ENCODE peak calls at places on chromosome 16, in five cellular contexts. V is astrocyte of the spinal cord, R is RCC 7860, T is RWPE2, Q is ELR. B is an unnamed sample.

GRCh38 chr16:69088684-69089083 is 16.8 kb upstream of the HAS3 start:
- DNase-seq in R (no peak), T (no peak), V (no peak), Q (no peak), B (no peak)

GRCh38 chr16:30482366-30482765 is 9.8 kb downstream of the ITGAL start:
- DNase-seq in R (no peak), Q (peak), T (no peak), V (no peak), B (no peak)

GRCh38 chr16:53482123-53482522 is 20.9 kb downstream of the AKTIP start:
- DNase-seq in T (no peak), Q (peak), R (no peak), V (no peak), B (no peak)

GRCh38 chr16:35795361-35796029 is 2336.1 kb downstream of the TP53TG3F start:
- DNase-seq in Q (no peak), T (no peak), R (no peak), V (no peak), B (no peak)

GRCh38 chr16:3223913-3224515 is 10.9 kb downstream of the ZNF200 start:
- DNase-seq in T (no peak), R (no peak), V (peak), Q (peak), B (no peak)

GRCh38 chr16:10922328-10923145 is 19.7 kb downstream of the DEXI start:
- DNase-seq in T (no peak), V (no peak), R (no peak), Q (peak), B (peak)

GRCh38 chr16:14564323-14564722 is 65.7 kb downstream of the PARN start:
- DNase-seq in R (no peak), V (no peak), T (no peak), Q (no peak), B (no peak)

GRCh38 chr16:80993293-80993691 is 13.4 kb downstream of the CMC2 start:
- DNase-seq in R (peak), V (peak), Q (peak), T (no peak), B (no peak)

GRCh38 chr16:57045694-57046381 is 46.5 kb upstream of the CPNE2 start:
- DNase-seq in T (no peak), R (no peak), V (peak), Q (peak), B (peak)

GRCh38 chr16:4404247-4404966 is 12.0 kb downstream of the CORO7 start:
- DNase-seq in R (peak), T (no peak), Q (peak), V (no peak), B (no peak)

GRCh38 chr16:89200850-89201466 is 621 bp upstream of the SLC22A31 start:
- DNase-seq in T (no peak), V (no peak), R (no peak), Q (no peak), B (no peak)

GRCh38 chr16:278863-279366 is 1.5 kb upstream of the ARHGDIG start:
- DNase-seq in V (no peak), T (no peak), Q (peak), R (peak), B (no peak)

GRCh38 chr16:716250-716607 is 1.3 kb downstream of the METRN start:
- DNase-seq in T (no peak), V (peak), R (peak), Q (peak), B (no peak)

GRCh38 chr16:49912688-49913087 is 56.8 kb upstream of the ZNF423 start:
- DNase-seq in R (no peak), T (no peak), V (no peak), Q (no peak), B (no peak)

GRCh38 chr16:58002936-58003335 is 1.7 kb downstream of the USB1 start:
- DNase-seq in T (no peak), Q (no peak), V (no peak), R (no peak), B (no peak)

GRCh38 chr16:31416371-31416770 is 11.8 kb downstream of the COX6A2 start:
- DNase-seq in V (no peak), Q (no peak), R (no peak), T (no peak), B (no peak)

GRCh38 chr16:58481931-58482330 is 18.0 kb upstream of the NDRG4 start:
- DNase-seq in Q (peak), V (no peak), R (peak), T (no peak), B (no peak)

GRCh38 chr16:55638256-55638655 is 17.5 kb upstream of the SLC6A2 start:
- DNase-seq in Q (no peak), T (no peak), V (no peak), R (no peak), B (no peak)

GRCh38 chr16:47018223-47018891 is 44.9 kb upstream of the DNAJA2 start:
- DNase-seq in V (peak), R (peak), T (no peak), Q (peak), B (no peak)

GRCh38 chr16:78505544-78506371 is 406.3 kb downstream of the WWOX start:
- DNase-seq in Q (no peak), R (no peak), T (no peak), V (no peak), B (peak)

GRCh38 chr16:69350536-69351133 is 951 bp downstream of the TMED6 start:
- DNase-seq in V (no peak), R (no peak), Q (no peak), T (peak), B (no peak)

GRCh38 chr16:11258553-11259287 is 2.7 kb upstream of the SOCS1 start:
- DNase-seq in V (no peak), R (no peak), Q (no peak), T (no peak), B (peak)

GRCh38 chr16:53054670-53055485 is at the start of gene CHD9:
- DNase-seq in T (peak), Q (peak), V (peak), R (peak), B (peak)

GRCh38 chr16:77965346-77965745 is 57.0 kb upstream of the CLEC3A start:
- DNase-seq in V (no peak), Q (no peak), R (no peak), T (no peak), B (peak)

GRCh38 chr16:11087691-11088431 is 143.5 kb downstream of the CLEC16A start:
- DNase-seq in V (no peak), Q (no peak), T (no peak), R (no peak), B (no peak)